ENCODE peak calls at places on chromosomes 2 and 18, in ten cellular contexts. M is GM13976; K is cardiac fibroblast; B is anterior cingulate cortex; I is naive B cell; L is stimulated activated CD8-positive, alpha-beta memory T cell treated with anti-CD3 and anti-CD28 coated beads, Interleukin-15, amount 100 ng/mL, for 48 hours; Q is activated CD4-positive, alpha-beta T cell treated with anti-CD3 and anti-CD28 coated beads for 48 hours; H is NCI-H1105; D is NCI-H774; S is H7. Y is an unnamed sample.

GRCh38 chr18:51097046-51097822 is 67.2 kb downstream of the SMAD4 start:
- DNase-seq in D (no peak), S (no peak), H (no peak), L (no peak), B (no peak), I (no peak), K (no peak), M (no peak), Q (no peak), Y (no peak)

GRCh38 chr18:46705521-46705920 is 48.5 kb upstream of the LOXHD1 start:
- DNase-seq in Q (no peak), K (no peak), I (no peak), L (no peak), D (no peak), B (no peak), S (peak; percentile 82), H (no peak), M (no peak), Y (no peak)

GRCh38 chr2:202815548-202816420 is 55.8 kb downstream of the ICA1L start:
- DNase-seq in K (peak; percentile 67), I (no peak), H (no peak), S (no peak), B (no peak), M (no peak), L (no peak), Q (no peak), D (no peak), Y (no peak)

GRCh38 chr2:237597680-237598145 is 7.2 kb upstream of the RAB17 start:
- DNase-seq in B (no peak), H (no peak), K (no peak), I (no peak), Q (no peak), S (no peak), D (no peak), L (no peak), M (no peak), Y (no peak)

GRCh38 chr2:119206201-119206600 is 17.4 kb upstream of the STEAP3 start:
- DNase-seq in Q (no peak), I (no peak), B (no peak), D (no peak), M (no peak), H (no peak), K (no peak), S (no peak), L (no peak), Y (no peak)

GRCh38 chr2:162106746-162107145 is 32.7 kb upstream of the DPP4 start:
- DNase-seq in I (no peak), B (no peak), Q (no peak), D (no peak), S (no peak), H (no peak), L (no peak), M (no peak), K (no peak), Y (no peak)

GRCh38 chr18:33820517-33821368 is 242.7 kb downstream of the ASXL3 start:
- DNase-seq in H (no peak), D (no peak), S (peak; percentile 4), M (no peak), Q (no peak), K (no peak), I (no peak), B (no peak), L (no peak), Y (no peak)

GRCh38 chr18:79402977-79403722 is 7.4 kb downstream of the NFATC1 start:
- DNase-seq in D (no peak), K (peak; percentile 70), B (peak; percentile 58), H (no peak), Q (peak; percentile 24), I (peak; percentile 34), M (no peak), S (peak; percentile 82), L (no peak), Y (no peak)

GRCh38 chr2:25030702-25031101 is 11.2 kb upstream of the EFR3B start:
- DNase-seq in Q (no peak), B (no peak), M (no peak), K (peak; percentile 36), S (no peak), I (no peak), D (no peak), H (no peak), L (no peak), Y (no peak)

GRCh38 chr2:64012115-64012514 is 7.1 kb downstream of the VPS54 start:
- DNase-seq in Q (no peak), M (no peak), H (no peak), L (no peak), S (no peak), K (no peak), D (no peak), I (no peak), B (no peak), Y (no peak)

GRCh38 chr2:119809329-119810038 is 49.8 kb downstream of the PTPN4 start:
- DNase-seq in M (no peak), H (no peak), D (peak; percentile 5), Q (no peak), L (no peak), I (no peak), K (peak; percentile 89), S (no peak), B (no peak), Y (no peak)

GRCh38 chr2:239241431-239241830 is 159.4 kb downstream of the HDAC4 start:
- DNase-seq in S (no peak), M (no peak), I (no peak), K (no peak), D (no peak), Q (no peak), H (no peak), L (no peak), B (no peak), Y (no peak)

GRCh38 chr18:78937166-78937565 is 42.5 kb upstream of the SALL3 start:
- DNase-seq in Q (no peak), M (no peak), L (no peak), S (no peak), I (no peak), D (no peak), K (no peak), H (no peak), B (no peak), Y (no peak)

GRCh38 chr2:48812376-48812775 is 56.9 kb upstream of the LHCGR start:
- DNase-seq in I (no peak), Q (no peak), M (no peak), H (no peak), D (no peak), L (no peak), S (no peak), K (no peak), B (no peak), Y (no peak)

GRCh38 chr18:45801396-45802004 is 24.0 kb upstream of the SIGLEC15 start:
- DNase-seq in Q (no peak), K (no peak), M (no peak), D (no peak), H (no peak), L (no peak), I (no peak), S (no peak), B (no peak), Y (no peak)